ENCODE peak calls at places on chromosomes 1 and 21, in nine cellular contexts. One of them, this sample, is unnamed.

GRCh38 chr1:53822931-53823330 is 15.2 kb downstream of the NDC1 start:
- DNase-seq in CD4-positive, alpha-beta T cell: no peak
- DNase-seq in DND-41: no peak
- DNase-seq in psoas muscle: no peak
- DNase-seq in CD4-positive, alpha-beta memory T cell: no peak
- DNase-seq in A549: no peak
- DNase-seq in right atrium auricular region: no peak
- DNase-seq in HL-60: no peak
- DNase-seq in esophagus muscularis mucosa: no peak
- DNase-seq in this sample: no peak

GRCh38 chr1:94884101-94884875 is 42.6 kb downstream of the CNN3 start:
- DNase-seq in CD4-positive, alpha-beta T cell: no peak
- DNase-seq in DND-41: no peak
- DNase-seq in psoas muscle: no peak
- DNase-seq in CD4-positive, alpha-beta memory T cell: no peak
- DNase-seq in A549: no peak
- DNase-seq in right atrium auricular region: no peak
- DNase-seq in HL-60: no peak
- DNase-seq in esophagus muscularis mucosa: no peak
- DNase-seq in this sample: no peak

GRCh38 chr1:1259540-1259939 is 13.0 kb upstream of the C1QTNF12 start:
- DNase-seq in CD4-positive, alpha-beta T cell: no peak
- DNase-seq in DND-41: no peak
- DNase-seq in psoas muscle: no peak
- DNase-seq in CD4-positive, alpha-beta memory T cell: no peak
- DNase-seq in A549: no peak
- DNase-seq in right atrium auricular region: no peak
- DNase-seq in HL-60: no peak
- DNase-seq in esophagus muscularis mucosa: no peak
- DNase-seq in this sample: no peak

GRCh38 chr1:5770981-5771765 is 221.1 kb downstream of the NPHP4 start:
- DNase-seq in CD4-positive, alpha-beta T cell: no peak
- DNase-seq in DND-41: no peak
- DNase-seq in psoas muscle: peak
- DNase-seq in CD4-positive, alpha-beta memory T cell: no peak
- DNase-seq in A549: no peak
- DNase-seq in right atrium auricular region: no peak
- DNase-seq in HL-60: peak
- DNase-seq in esophagus muscularis mucosa: no peak
- DNase-seq in this sample: no peak

GRCh38 chr1:22447581-22448215 is 4.0 kb upstream of the ZBTB40 start:
- DNase-seq in CD4-positive, alpha-beta T cell: no peak
- DNase-seq in DND-41: no peak
- DNase-seq in psoas muscle: peak
- DNase-seq in CD4-positive, alpha-beta memory T cell: no peak
- DNase-seq in A549: peak
- DNase-seq in right atrium auricular region: no peak
- DNase-seq in HL-60: no peak
- DNase-seq in esophagus muscularis mucosa: no peak
- DNase-seq in this sample: no peak

GRCh38 chr21:39888848-39889247 is 21.6 kb downstream of the PCP4 start:
- DNase-seq in CD4-positive, alpha-beta T cell: no peak
- DNase-seq in DND-41: no peak
- DNase-seq in psoas muscle: no peak
- DNase-seq in CD4-positive, alpha-beta memory T cell: no peak
- DNase-seq in A549: no peak
- DNase-seq in right atrium auricular region: no peak
- DNase-seq in HL-60: no peak
- DNase-seq in esophagus muscularis mucosa: no peak
- DNase-seq in this sample: no peak

GRCh38 chr1:55275976-55276375 is 60.8 kb upstream of the USP24 start:
- DNase-seq in CD4-positive, alpha-beta T cell: no peak
- DNase-seq in DND-41: no peak
- DNase-seq in psoas muscle: no peak
- DNase-seq in CD4-positive, alpha-beta memory T cell: no peak
- DNase-seq in A549: no peak
- DNase-seq in right atrium auricular region: no peak
- DNase-seq in HL-60: no peak
- DNase-seq in esophagus muscularis mucosa: no peak
- DNase-seq in this sample: no peak

GRCh38 chr1:55713516-55713915 is 498.4 kb upstream of the USP24 start:
- DNase-seq in CD4-positive, alpha-beta T cell: no peak
- DNase-seq in DND-41: no peak
- DNase-seq in psoas muscle: no peak
- DNase-seq in CD4-positive, alpha-beta memory T cell: no peak
- DNase-seq in A549: no peak
- DNase-seq in right atrium auricular region: no peak
- DNase-seq in HL-60: no peak
- DNase-seq in esophagus muscularis mucosa: no peak
- DNase-seq in this sample: no peak

GRCh38 chr1:182641561-182641960 is 37.4 kb upstream of the RGS16 start:
- DNase-seq in CD4-positive, alpha-beta T cell: no peak
- DNase-seq in DND-41: no peak
- DNase-seq in psoas muscle: no peak
- DNase-seq in CD4-positive, alpha-beta memory T cell: no peak
- DNase-seq in A549: no peak
- DNase-seq in right atrium auricular region: no peak
- DNase-seq in HL-60: no peak
- DNase-seq in esophagus muscularis mucosa: no peak
- DNase-seq in this sample: no peak

GRCh38 chr1:97047412-97047793 is 325.8 kb downstream of the PTBP2 start:
- DNase-seq in CD4-positive, alpha-beta T cell: no peak
- DNase-seq in DND-41: no peak
- DNase-seq in psoas muscle: no peak
- DNase-seq in CD4-positive, alpha-beta memory T cell: no peak
- DNase-seq in A549: no peak
- DNase-seq in right atrium auricular region: no peak
- DNase-seq in HL-60: no peak
- DNase-seq in esophagus muscularis mucosa: no peak
- DNase-seq in this sample: no peak

GRCh38 chr1:220696226-220696862 is 6.2 kb downstream of the C1orf115 start:
- DNase-seq in CD4-positive, alpha-beta T cell: no peak
- DNase-seq in DND-41: no peak
- DNase-seq in psoas muscle: no peak
- DNase-seq in CD4-positive, alpha-beta memory T cell: no peak
- DNase-seq in A549: no peak
- DNase-seq in right atrium auricular region: no peak
- DNase-seq in HL-60: no peak
- DNase-seq in esophagus muscularis mucosa: peak
- DNase-seq in this sample: no peak

GRCh38 chr1:213585402-213585801 is 402.4 kb upstream of the PROX1 start:
- DNase-seq in CD4-positive, alpha-beta T cell: no peak
- DNase-seq in DND-41: no peak
- DNase-seq in psoas muscle: no peak
- DNase-seq in CD4-positive, alpha-beta memory T cell: no peak
- DNase-seq in A549: no peak
- DNase-seq in right atrium auricular region: no peak
- DNase-seq in HL-60: no peak
- DNase-seq in esophagus muscularis mucosa: no peak
- DNase-seq in this sample: peak

DNA sequence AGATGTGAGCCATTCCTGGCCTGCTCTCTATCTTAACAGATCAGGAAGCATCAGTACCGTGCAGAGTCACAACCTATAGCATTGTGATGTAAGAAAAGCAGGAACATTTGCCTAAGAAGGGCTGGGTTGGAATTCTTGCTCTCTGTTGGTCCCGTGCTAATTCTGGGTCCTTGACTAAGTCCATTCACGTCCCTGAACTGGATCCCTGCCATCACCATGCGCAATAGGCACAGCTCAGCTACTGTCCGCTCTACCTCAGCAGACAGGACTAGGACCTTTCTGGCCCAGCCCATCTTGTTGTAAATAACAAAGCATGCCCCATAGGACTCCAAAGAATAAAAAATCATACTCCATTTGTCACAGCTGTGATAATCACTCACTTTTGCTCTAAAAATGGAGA is 175.0 kb downstream of the RGS7 start:
- DNase-seq in CD4-positive, alpha-beta T cell: no peak
- DNase-seq in DND-41: no peak
- DNase-seq in psoas muscle: no peak
- DNase-seq in CD4-positive, alpha-beta memory T cell: no peak
- DNase-seq in A549: no peak
- DNase-seq in right atrium auricular region: no peak
- DNase-seq in HL-60: no peak
- DNase-seq in esophagus muscularis mucosa: no peak
- DNase-seq in this sample: no peak
- H3K27ac ChIP-seq in CD4-positive, alpha-beta T cell: no peak
- H3K27ac ChIP-seq in DND-41: no peak
- H3K27ac ChIP-seq in psoas muscle: no peak
- H3K27ac ChIP-seq in CD4-positive, alpha-beta memory T cell: no peak
- H3K27ac ChIP-seq in A549: no peak
- H3K27ac ChIP-seq in right atrium auricular region: no peak
- H3K27ac ChIP-seq in HL-60: no peak
- H3K27ac ChIP-seq in esophagus muscularis mucosa: no peak
- H3K27ac ChIP-seq in this sample: no peak

GRCh38 chr1:201054030-201054635 is 30.6 kb upstream of the KIF21B start:
- DNase-seq in CD4-positive, alpha-beta T cell: no peak
- DNase-seq in DND-41: no peak
- DNase-seq in psoas muscle: no peak
- DNase-seq in CD4-positive, alpha-beta memory T cell: no peak
- DNase-seq in A549: no peak
- DNase-seq in right atrium auricular region: no peak
- DNase-seq in HL-60: no peak
- DNase-seq in esophagus muscularis mucosa: no peak
- DNase-seq in this sample: no peak
- H3K27ac ChIP-seq in CD4-positive, alpha-beta T cell: no peak
- H3K27ac ChIP-seq in DND-41: no peak
- H3K27ac ChIP-seq in psoas muscle: no peak
- H3K27ac ChIP-seq in CD4-positive, alpha-beta memory T cell: no peak
- H3K27ac ChIP-seq in A549: no peak
- H3K27ac ChIP-seq in right atrium auricular region: no peak
- H3K27ac ChIP-seq in HL-60: no peak
- H3K27ac ChIP-seq in esophagus muscularis mucosa: no peak
- H3K27ac ChIP-seq in this sample: no peak

DNA sequence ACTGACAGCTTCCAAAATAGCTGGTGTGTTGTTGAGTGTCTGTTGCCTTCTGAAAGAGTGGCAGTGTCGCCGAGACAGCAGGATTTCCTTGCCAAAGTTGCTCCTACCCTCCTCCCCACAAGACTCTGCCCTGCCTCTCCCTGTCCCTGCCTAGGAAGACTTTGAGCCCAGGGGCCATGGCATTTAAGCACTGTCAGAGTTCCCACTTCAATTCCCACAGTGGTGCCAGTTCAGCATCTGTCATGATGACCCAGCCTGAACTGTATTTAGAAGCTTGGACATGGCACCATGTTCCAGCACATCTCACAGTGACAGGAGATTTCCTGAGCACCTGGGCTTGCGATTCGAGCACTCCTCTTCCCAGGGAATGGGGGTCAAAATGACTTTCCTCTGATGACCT is 43.6 kb downstream of the TBX15 start:
- DNase-seq in CD4-positive, alpha-beta T cell: no peak
- DNase-seq in DND-41: no peak
- DNase-seq in psoas muscle: peak
- DNase-seq in CD4-positive, alpha-beta memory T cell: no peak
- DNase-seq in A549: no peak
- DNase-seq in right atrium auricular region: no peak
- DNase-seq in HL-60: no peak
- DNase-seq in esophagus muscularis mucosa: no peak
- DNase-seq in this sample: no peak
- H3K27ac ChIP-seq in CD4-positive, alpha-beta T cell: no peak
- H3K27ac ChIP-seq in DND-41: no peak
- H3K27ac ChIP-seq in psoas muscle: peak
- H3K27ac ChIP-seq in CD4-positive, alpha-beta memory T cell: no peak
- H3K27ac ChIP-seq in A549: no peak
- H3K27ac ChIP-seq in right atrium auricular region: no peak
- H3K27ac ChIP-seq in HL-60: no peak
- H3K27ac ChIP-seq in esophagus muscularis mucosa: no peak
- H3K27ac ChIP-seq in this sample: no peak

DNA sequence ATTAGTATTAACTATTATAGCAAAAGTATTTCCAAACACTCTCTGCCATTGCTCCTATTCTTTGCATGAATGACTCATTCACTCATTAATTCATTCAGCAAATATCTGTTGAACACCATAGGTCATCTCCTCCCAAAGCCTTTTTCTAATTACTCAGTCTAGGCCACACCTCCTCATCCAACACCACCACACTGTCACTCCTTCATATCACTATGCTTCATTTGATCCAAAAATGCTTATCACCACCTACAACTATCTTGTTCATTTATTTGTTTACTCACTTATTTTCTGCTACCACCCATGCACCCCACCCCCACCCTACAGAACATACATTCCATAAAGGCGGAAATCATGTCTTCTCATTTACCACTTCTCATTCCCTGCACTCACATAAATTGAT is 94.4 kb upstream of the TNFSF4 start:
- DNase-seq in CD4-positive, alpha-beta T cell: no peak
- DNase-seq in DND-41: no peak
- DNase-seq in psoas muscle: no peak
- DNase-seq in CD4-positive, alpha-beta memory T cell: no peak
- DNase-seq in A549: no peak
- DNase-seq in right atrium auricular region: no peak
- DNase-seq in HL-60: no peak
- DNase-seq in esophagus muscularis mucosa: no peak
- DNase-seq in this sample: no peak
- H3K27ac ChIP-seq in CD4-positive, alpha-beta T cell: no peak
- H3K27ac ChIP-seq in DND-41: no peak
- H3K27ac ChIP-seq in psoas muscle: no peak
- H3K27ac ChIP-seq in CD4-positive, alpha-beta memory T cell: no peak
- H3K27ac ChIP-seq in A549: no peak
- H3K27ac ChIP-seq in right atrium auricular region: no peak
- H3K27ac ChIP-seq in HL-60: no peak
- H3K27ac ChIP-seq in esophagus muscularis mucosa: no peak
- H3K27ac ChIP-seq in this sample: no peak

This sample was measured in small intestine.